ENCODE peak calls at places on chromosomes 12 and 14, in eight cellular contexts. One of them, this sample, is unnamed.

GRCh38 chr12:75666126-75666979 is 154.9 kb upstream of the KRR1 start:
- DNase-seq in left ventricle myocardium inferior: no peak
- DNase-seq in stomach: no peak
- DNase-seq in IMR-90: peak; percentile 63
- DNase-seq in heart right ventricle: no peak
- DNase-seq in K562: no peak
- DNase-seq in Peyer's patch: no peak
- DNase-seq in endothelial cell of umbilical vein: no peak
- DNase-seq in this sample: peak; percentile 22

GRCh38 chr12:101703487-101703886 is 6.0 kb downstream of the CHPT1 start:
- DNase-seq in IMR-90: no peak
- DNase-seq in left ventricle myocardium inferior: no peak
- DNase-seq in stomach: no peak
- DNase-seq in endothelial cell of umbilical vein: no peak
- DNase-seq in heart right ventricle: no peak
- DNase-seq in K562: no peak
- DNase-seq in Peyer's patch: no peak
- DNase-seq in this sample: no peak

GRCh38 chr12:34372003-34372402 is 349.7 kb downstream of the ALG10 start:
- DNase-seq in K562: no peak
- DNase-seq in IMR-90: no peak
- DNase-seq in heart right ventricle: no peak
- DNase-seq in stomach: no peak
- DNase-seq in left ventricle myocardium inferior: no peak
- DNase-seq in endothelial cell of umbilical vein: no peak
- DNase-seq in Peyer's patch: no peak
- DNase-seq in this sample: no peak

GRCh38 chr14:77041837-77042557 is 13.5 kb upstream of the IRF2BPL start:
- DNase-seq in stomach: peak; percentile 52
- DNase-seq in heart right ventricle: peak; percentile 81
- DNase-seq in left ventricle myocardium inferior: peak; percentile 63
- DNase-seq in endothelial cell of umbilical vein: peak; percentile 91
- DNase-seq in IMR-90: peak; percentile 98
- DNase-seq in K562: peak; percentile 57
- DNase-seq in Peyer's patch: no peak
- DNase-seq in this sample: no peak

GRCh38 chr12:2891240-2892053 is 756 bp downstream of the TULP3 start:
- DNase-seq in K562: peak; percentile 18
- DNase-seq in left ventricle myocardium inferior: peak; percentile 51
- DNase-seq in heart right ventricle: peak; percentile 50
- DNase-seq in endothelial cell of umbilical vein: peak; percentile 72
- DNase-seq in Peyer's patch: peak; percentile 45
- DNase-seq in stomach: peak; percentile 47
- DNase-seq in IMR-90: peak; percentile 61
- DNase-seq in this sample: no peak

GRCh38 chr12:16756833-16757552 is 151.0 kb upstream of the LMO3 start:
- DNase-seq in heart right ventricle: no peak
- DNase-seq in K562: no peak
- DNase-seq in Peyer's patch: no peak
- DNase-seq in stomach: no peak
- DNase-seq in left ventricle myocardium inferior: no peak
- DNase-seq in IMR-90: no peak
- DNase-seq in endothelial cell of umbilical vein: no peak
- DNase-seq in this sample: no peak

GRCh38 chr12:12499909-12500604 is 62.6 kb downstream of the DUSP16 start:
- DNase-seq in left ventricle myocardium inferior: no peak
- DNase-seq in IMR-90: no peak
- DNase-seq in K562: no peak
- DNase-seq in Peyer's patch: no peak
- DNase-seq in endothelial cell of umbilical vein: no peak
- DNase-seq in stomach: no peak
- DNase-seq in heart right ventricle: no peak
- DNase-seq in this sample: no peak

GRCh38 chr14:94623422-94623809 is 11.2 kb downstream of the SERPINA3 start:
- DNase-seq in IMR-90: no peak
- DNase-seq in K562: no peak
- DNase-seq in left ventricle myocardium inferior: no peak
- DNase-seq in heart right ventricle: no peak
- DNase-seq in stomach: no peak
- DNase-seq in Peyer's patch: no peak
- DNase-seq in endothelial cell of umbilical vein: no peak
- DNase-seq in this sample: no peak

GRCh38 chr14:93171366-93171765 is 13.3 kb downstream of the MOAP1 start:
- DNase-seq in stomach: no peak
- DNase-seq in IMR-90: peak; percentile 19
- DNase-seq in K562: no peak
- DNase-seq in endothelial cell of umbilical vein: no peak
- DNase-seq in Peyer's patch: no peak
- DNase-seq in heart right ventricle: no peak
- DNase-seq in left ventricle myocardium inferior: no peak
- DNase-seq in this sample: no peak

GRCh38 chr12:113048716-113049127 is 7.8 kb upstream of the DTX1 start:
- DNase-seq in IMR-90: peak; percentile 51
- DNase-seq in Peyer's patch: peak; percentile 76
- DNase-seq in endothelial cell of umbilical vein: peak; percentile 49
- DNase-seq in left ventricle myocardium inferior: no peak
- DNase-seq in heart right ventricle: peak; percentile 66
- DNase-seq in stomach: peak; percentile 57
- DNase-seq in K562: peak; percentile 74
- DNase-seq in this sample: no peak

GRCh38 chr12:85794551-85794950 is 41.7 kb downstream of the RASSF9 start:
- DNase-seq in heart right ventricle: no peak
- DNase-seq in stomach: no peak
- DNase-seq in endothelial cell of umbilical vein: no peak
- DNase-seq in K562: no peak
- DNase-seq in IMR-90: peak; percentile 4
- DNase-seq in left ventricle myocardium inferior: no peak
- DNase-seq in Peyer's patch: no peak
- DNase-seq in this sample: no peak

GRCh38 chr12:64739778-64740177 is 19.4 kb downstream of the GNS start:
- DNase-seq in heart right ventricle: no peak
- DNase-seq in Peyer's patch: no peak
- DNase-seq in endothelial cell of umbilical vein: no peak
- DNase-seq in stomach: no peak
- DNase-seq in left ventricle myocardium inferior: no peak
- DNase-seq in K562: no peak
- DNase-seq in IMR-90: peak; percentile 27
- DNase-seq in this sample: no peak

GRCh38 chr14:103260629-103261124 is 73.4 kb upstream of the EIF5 start:
- DNase-seq in endothelial cell of umbilical vein: peak; percentile 73
- DNase-seq in Peyer's patch: no peak
- DNase-seq in K562: peak; percentile 14
- DNase-seq in left ventricle myocardium inferior: peak; percentile 35
- DNase-seq in IMR-90: peak; percentile 63
- DNase-seq in stomach: peak; percentile 67
- DNase-seq in heart right ventricle: peak; percentile 70
- DNase-seq in this sample: peak; percentile 63

GRCh38 chr14:103693514-103693913 is 21.7 kb downstream of the XRCC3 start:
- DNase-seq in left ventricle myocardium inferior: no peak
- DNase-seq in stomach: peak; percentile 87
- DNase-seq in heart right ventricle: no peak
- DNase-seq in endothelial cell of umbilical vein: no peak
- DNase-seq in K562: no peak
- DNase-seq in IMR-90: no peak
- DNase-seq in Peyer's patch: no peak
- DNase-seq in this sample: peak; percentile 91

GRCh38 chr12:26100966-26101744 is 23.7 kb downstream of the BHLHE41 start:
- DNase-seq in stomach: peak; percentile 68
- DNase-seq in endothelial cell of umbilical vein: no peak
- DNase-seq in K562: no peak
- DNase-seq in heart right ventricle: no peak
- DNase-seq in IMR-90: no peak
- DNase-seq in left ventricle myocardium inferior: no peak
- DNase-seq in Peyer's patch: no peak
- DNase-seq in this sample: no peak

GRCh38 chr12:130286041-130286440 is 51.6 kb upstream of the PIWIL1 start:
- DNase-seq in K562: peak; percentile 24
- DNase-seq in left ventricle myocardium inferior: no peak
- DNase-seq in stomach: no peak
- DNase-seq in endothelial cell of umbilical vein: no peak
- DNase-seq in IMR-90: no peak
- DNase-seq in Peyer's patch: no peak
- DNase-seq in heart right ventricle: no peak
- DNase-seq in this sample: no peak

GRCh38 chr12:131315601-131316000 is 361.9 kb downstream of the ADGRD1 start:
- DNase-seq in left ventricle myocardium inferior: no peak
- DNase-seq in Peyer's patch: no peak
- DNase-seq in IMR-90: no peak
- DNase-seq in stomach: no peak
- DNase-seq in heart right ventricle: no peak
- DNase-seq in endothelial cell of umbilical vein: no peak
- DNase-seq in K562: no peak
- DNase-seq in this sample: no peak

GRCh38 chr14:73627033-73627432 is 14.7 kb downstream of the ACOT6 start:
- DNase-seq in stomach: no peak
- DNase-seq in Peyer's patch: no peak
- DNase-seq in left ventricle myocardium inferior: no peak
- DNase-seq in K562: no peak
- DNase-seq in IMR-90: no peak
- DNase-seq in heart right ventricle: no peak
- DNase-seq in endothelial cell of umbilical vein: no peak
- DNase-seq in this sample: no peak

GRCh38 chr14:102421366-102422057 is 58.8 kb downstream of the TECPR2 start:
- DNase-seq in endothelial cell of umbilical vein: no peak
- DNase-seq in stomach: no peak
- DNase-seq in IMR-90: no peak
- DNase-seq in left ventricle myocardium inferior: no peak
- DNase-seq in heart right ventricle: no peak
- DNase-seq in K562: peak; percentile 11
- DNase-seq in Peyer's patch: no peak
- DNase-seq in this sample: no peak

GRCh38 chr14:23442721-23443356 is 7.4 kb upstream of the MYH7 start:
- DNase-seq in heart right ventricle: peak; percentile 73
- DNase-seq in stomach: no peak
- DNase-seq in IMR-90: no peak
- DNase-seq in Peyer's patch: no peak
- DNase-seq in left ventricle myocardium inferior: peak; percentile 74
- DNase-seq in K562: no peak
- DNase-seq in endothelial cell of umbilical vein: no peak
- DNase-seq in this sample: no peak

GRCh38 chr12:94186461-94187237 is 38.3 kb downstream of the PLXNC1 start:
- DNase-seq in IMR-90: peak; percentile 61
- DNase-seq in endothelial cell of umbilical vein: no peak
- DNase-seq in heart right ventricle: no peak
- DNase-seq in Peyer's patch: no peak
- DNase-seq in left ventricle myocardium inferior: peak; percentile 53
- DNase-seq in stomach: no peak
- DNase-seq in K562: no peak
- DNase-seq in this sample: no peak

GRCh38 chr14:89493877-89494634 is 77.0 kb upstream of the FOXN3 start:
- DNase-seq in heart right ventricle: no peak
- DNase-seq in IMR-90: no peak
- DNase-seq in left ventricle myocardium inferior: no peak
- DNase-seq in K562: no peak
- DNase-seq in Peyer's patch: no peak
- DNase-seq in endothelial cell of umbilical vein: no peak
- DNase-seq in stomach: no peak
- DNase-seq in this sample: no peak

GRCh38 chr14:72929316-72930080 is 3.2 kb downstream of the DCAF4 start:
- DNase-seq in Peyer's patch: no peak
- DNase-seq in stomach: no peak
- DNase-seq in K562: no peak
- DNase-seq in endothelial cell of umbilical vein: no peak
- DNase-seq in left ventricle myocardium inferior: no peak
- DNase-seq in heart right ventricle: no peak
- DNase-seq in IMR-90: no peak
- DNase-seq in this sample: no peak

GRCh38 chr12:69483700-69484099 is 13.5 kb downstream of the FRS2 start:
- DNase-seq in left ventricle myocardium inferior: no peak
- DNase-seq in IMR-90: no peak
- DNase-seq in heart right ventricle: no peak
- DNase-seq in stomach: no peak
- DNase-seq in K562: no peak
- DNase-seq in endothelial cell of umbilical vein: no peak
- DNase-seq in Peyer's patch: no peak
- DNase-seq in this sample: no peak
- H3K4me1 ChIP-seq in left ventricle myocardium inferior: peaks cover 48% of the 10 kb centered on the region
- H3K4me1 ChIP-seq in IMR-90: no peaks in the 10 kb centered on the region
- H3K4me1 ChIP-seq in heart right ventricle: peaks cover 41% of the 10 kb centered on the region
- H3K4me1 ChIP-seq in stomach: no peaks in the 10 kb centered on the region
- H3K4me1 ChIP-seq in K562: no peaks in the 10 kb centered on the region
- H3K4me1 ChIP-seq in endothelial cell of umbilical vein: peaks cover 7% of the 10 kb centered on the region
- H3K4me1 ChIP-seq in Peyer's patch: peaks cover 4% of the 10 kb centered on the region
- H3K4me1 ChIP-seq in this sample: no peaks in the 10 kb centered on the region

DNA sequence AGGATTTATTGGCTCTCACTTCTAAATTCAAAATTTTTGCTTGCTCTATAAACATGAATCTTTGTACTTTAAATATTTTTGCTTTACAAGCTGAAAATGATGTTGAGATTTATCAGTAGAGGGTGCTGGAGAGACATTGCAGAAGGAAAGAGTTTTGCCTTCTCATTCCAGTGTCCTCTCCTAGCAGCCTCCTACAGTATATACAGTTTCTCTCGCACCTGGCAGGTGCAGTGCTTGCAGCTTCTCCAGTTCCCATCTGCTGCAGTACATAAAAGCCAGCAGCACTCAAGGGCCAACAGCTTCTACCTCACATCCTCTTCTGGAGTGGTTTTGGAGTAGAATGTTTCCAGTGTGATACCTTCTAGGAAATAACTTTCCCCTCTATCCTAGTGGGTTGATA is 601.8 kb upstream of the ATXN7L3B start:
- DNase-seq in stomach: no peak
- DNase-seq in heart right ventricle: no peak
- DNase-seq in endothelial cell of umbilical vein: no peak
- DNase-seq in IMR-90: no peak
- DNase-seq in K562: no peak
- DNase-seq in Peyer's patch: no peak
- DNase-seq in left ventricle myocardium inferior: no peak
- DNase-seq in this sample: no peak
- TF ChIP-seq CTCF in stomach: no peak
- TF ChIP-seq CTCF in heart right ventricle: peak; percentile 23
- TF ChIP-seq CTCF in endothelial cell of umbilical vein: no peak
- TF ChIP-seq CTCF in IMR-90: no peak
- TF ChIP-seq CTCF in K562: peak; percentile 42
- TF ChIP-seq CTCF in Peyer's patch: no peak
- TF ChIP-seq CTCF in left ventricle myocardium inferior: no peak
- TF ChIP-seq CTCF in this sample: no peak

DNA sequence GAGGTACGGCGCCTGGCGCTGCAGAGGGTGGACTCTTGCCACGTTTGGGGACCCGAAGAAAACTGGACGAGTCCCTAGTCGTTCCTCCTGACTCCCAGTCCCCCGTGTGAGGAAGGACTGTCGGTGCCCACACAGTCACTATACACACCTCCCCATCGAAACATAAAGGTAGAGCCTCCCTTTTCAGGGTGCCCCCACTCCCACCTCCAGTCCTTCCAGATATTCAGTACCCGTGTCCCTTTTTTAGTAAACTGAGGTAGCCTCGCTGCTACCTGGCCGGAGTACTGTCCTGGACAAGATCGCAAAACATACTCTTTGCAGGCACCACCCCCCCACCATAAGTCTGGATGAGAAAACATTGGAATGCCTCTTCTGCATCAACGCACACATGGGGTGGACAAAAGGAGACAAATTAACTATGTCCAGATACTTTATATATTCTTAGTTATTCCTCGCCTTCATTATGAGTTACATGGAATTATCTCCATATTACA is 610 bp upstream of the KMT2D start:
- DNase-seq in heart right ventricle: no peak
- DNase-seq in Peyer's patch: no peak
- DNase-seq in K562: no peak
- DNase-seq in endothelial cell of umbilical vein: no peak
- DNase-seq in stomach: no peak
- DNase-seq in left ventricle myocardium inferior: no peak
- DNase-seq in IMR-90: no peak
- DNase-seq in this sample: no peak
- H3K4me1 ChIP-seq in heart right ventricle: peaks cover 41% of the 10 kb centered on the region
- H3K4me1 ChIP-seq in Peyer's patch: peaks cover 33% of the 10 kb centered on the region
- H3K4me1 ChIP-seq in K562: peaks cover 20% of the 10 kb centered on the region
- H3K4me1 ChIP-seq in endothelial cell of umbilical vein: peaks cover 32% of the 10 kb centered on the region
- H3K4me1 ChIP-seq in stomach: peaks cover 40% of the 10 kb centered on the region
- H3K4me1 ChIP-seq in left ventricle myocardium inferior: peaks cover 59% of the 10 kb centered on the region
- H3K4me1 ChIP-seq in IMR-90: peaks cover 5% of the 10 kb centered on the region
- H3K4me1 ChIP-seq in this sample: peaks cover 31% of the 10 kb centered on the region

GRCh38 chr12:120437735-120438494 is at the start of gene COX6A1:
- DNase-seq in stomach: peak; percentile 97
- DNase-seq in heart right ventricle: peak; percentile 96
- DNase-seq in endothelial cell of umbilical vein: peak; percentile 91
- DNase-seq in Peyer's patch: peak; percentile 96
- DNase-seq in K562: peak; percentile 99
- DNase-seq in left ventricle myocardium inferior: peak; percentile 95
- DNase-seq in IMR-90: peak; percentile 97
- DNase-seq in this sample: peak; percentile 95
- TF ChIP-seq CTCF in stomach: no peak
- TF ChIP-seq CTCF in heart right ventricle: no peak
- TF ChIP-seq CTCF in endothelial cell of umbilical vein: no peak
- TF ChIP-seq CTCF in Peyer's patch: peak; percentile 16
- TF ChIP-seq CTCF in K562: peak; percentile 25
- TF ChIP-seq CTCF in left ventricle myocardium inferior: no peak
- TF ChIP-seq CTCF in IMR-90: no peak
- TF ChIP-seq CTCF in this sample: peak; percentile 20

This sample was measured in mucosa of descending colon.